ENCODE peak calls at places on chromosomes 2 and 18, in five cellular contexts. F is astrocyte, R is brain microvascular endothelial cell, Z is kidney epithelial cell, Y is heart right ventricle. B is an unnamed sample.

GRCh38 chr2:235384624-235385023 is 109.2 kb upstream of the AGAP1 start:
- DNase-seq in F (no peak), R (no peak), Z (no peak), Y (no peak), B (no peak)

GRCh38 chr2:56292966-56293365 is 109.2 kb downstream of the CCDC85A start:
- DNase-seq in F (no peak), R (no peak), Z (no peak), Y (no peak), B (no peak)

GRCh38 chr2:56288863-56289580 is 105.2 kb downstream of the CCDC85A start:
- DNase-seq in F (no peak), R (no peak), Z (no peak), Y (no peak), B (no peak)

GRCh38 chr2:201931955-201932354 is 101.7 kb upstream of the FZD7 start:
- DNase-seq in F (peak; percentile 75), R (peak; percentile 14), Z (no peak), Y (no peak), B (peak; percentile 65)

GRCh38 chr2:229714080-229714735 is at the start of gene DNER:
- DNase-seq in F (no peak), R (no peak), Z (no peak), Y (no peak), B (no peak)

GRCh38 chr2:10343658-10344057 is 41.0 kb downstream of the HPCAL1 start:
- DNase-seq in F (no peak), R (no peak), Z (no peak), Y (no peak), B (no peak)

GRCh38 chr2:5365871-5366461 is 326.2 kb upstream of the SOX11 start:
- DNase-seq in F (peak; percentile 16), R (peak; percentile 70), Z (peak; percentile 7), Y (peak; percentile 45), B (no peak)

GRCh38 chr2:170465241-170465640 is 249.9 kb upstream of the SP5 start:
- DNase-seq in F (no peak), R (peak; percentile 40), Z (no peak), Y (no peak), B (peak; percentile 35)

GRCh38 chr2:232588680-232589585 is 38.4 kb downstream of the EIF4E2 start:
- DNase-seq in F (peak; percentile 83), R (peak; percentile 14), Z (no peak), Y (peak; percentile 36), B (peak; percentile 79)

GRCh38 chr2:169732583-169733358 is 861 bp upstream of the KLHL23 start:
- DNase-seq in F (no peak), R (no peak), Z (no peak), Y (no peak), B (no peak)

GRCh38 chr2:156864230-156864629 is 393.3 kb upstream of the GALNT5 start:
- DNase-seq in F (peak; percentile 44), R (no peak), Z (no peak), Y (no peak), B (no peak)

GRCh38 chr2:71711470-71711857 is 258.1 kb downstream of the DYSF start:
- DNase-seq in F (peak; percentile 27), R (peak; percentile 25), Z (no peak), Y (no peak), B (peak; percentile 79)

GRCh38 chr18:56542488-56542887 is 95.9 kb downstream of the TXNL1 start:
- DNase-seq in F (no peak), R (no peak), Z (no peak), Y (no peak), B (no peak)

GRCh38 chr2:71853858-71854257 is 293.8 kb downstream of the CYP26B1 start:
- DNase-seq in F (no peak), R (no peak), Z (no peak), Y (no peak), B (no peak)

GRCh38 chr2:28958689-28959088 is 22.4 kb upstream of the TOGARAM2 start:
- DNase-seq in F (peak; percentile 56), R (peak; percentile 69), Z (no peak), Y (peak; percentile 60), B (peak; percentile 85)

GRCh38 chr2:55422876-55423275 is 3.2 kb upstream of the CCDC88A start:
- DNase-seq in F (no peak), R (no peak), Z (no peak), Y (no peak), B (no peak)

GRCh38 chr2:226683926-226684562 is 115.6 kb downstream of the IRS1 start:
- DNase-seq in F (no peak), R (no peak), Z (no peak), Y (no peak), B (no peak)

GRCh38 chr2:10260130-10260529 is 42.6 kb upstream of the HPCAL1 start:
- DNase-seq in F (no peak), R (no peak), Z (no peak), Y (no peak), B (peak; percentile 8)

GRCh38 chr2:238573065-238573778 is 146.5 kb downstream of the ASB1 start:
- DNase-seq in F (no peak), R (no peak), Z (no peak), Y (no peak), B (no peak)

GRCh38 chr2:120546077-120546864 is 189.4 kb upstream of the GLI2 start:
- DNase-seq in F (peak; percentile 97), R (peak; percentile 95), Z (peak; percentile 90), Y (no peak), B (peak; percentile 97)

GRCh38 chr2:138244400-138245001 is 257.1 kb upstream of the SPOPL start:
- DNase-seq in F (no peak), R (peak; percentile 27), Z (no peak), Y (no peak), B (peak; percentile 38)

GRCh38 chr2:13014783-13015182 is 298.0 kb downstream of the TRIB2 start:
- DNase-seq in F (no peak), R (no peak), Z (no peak), Y (no peak), B (peak; percentile 62)

DNA sequence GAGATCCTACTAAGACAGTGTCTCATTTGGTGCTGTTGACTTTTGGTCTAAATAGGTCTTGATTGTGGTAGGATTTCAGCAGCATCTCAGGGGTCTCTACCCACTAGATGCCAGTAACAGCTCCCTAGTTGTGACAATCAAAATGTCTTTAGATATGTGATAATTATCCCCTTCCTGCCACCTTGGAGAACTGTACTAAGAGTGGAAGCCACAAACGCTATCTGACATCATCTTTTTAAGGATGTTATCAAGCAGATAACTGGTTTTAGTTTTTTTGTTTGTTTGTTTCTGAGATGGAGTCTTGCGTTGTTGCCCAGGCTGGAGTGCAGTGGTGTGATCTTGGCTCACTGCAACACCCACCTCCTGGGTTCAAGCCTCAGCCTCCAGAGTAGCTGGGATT is 3.1 kb downstream of the MGAT5 start:
- DNase-seq in F (no peak), R (no peak), Z (no peak), Y (no peak), B (no peak)
- H3K4me3 ChIP-seq in F (no peak overlapping the region), R (no peak overlapping the region), Z (no peak overlapping the region), Y (no peak overlapping the region), B (no peak overlapping the region)

DNA sequence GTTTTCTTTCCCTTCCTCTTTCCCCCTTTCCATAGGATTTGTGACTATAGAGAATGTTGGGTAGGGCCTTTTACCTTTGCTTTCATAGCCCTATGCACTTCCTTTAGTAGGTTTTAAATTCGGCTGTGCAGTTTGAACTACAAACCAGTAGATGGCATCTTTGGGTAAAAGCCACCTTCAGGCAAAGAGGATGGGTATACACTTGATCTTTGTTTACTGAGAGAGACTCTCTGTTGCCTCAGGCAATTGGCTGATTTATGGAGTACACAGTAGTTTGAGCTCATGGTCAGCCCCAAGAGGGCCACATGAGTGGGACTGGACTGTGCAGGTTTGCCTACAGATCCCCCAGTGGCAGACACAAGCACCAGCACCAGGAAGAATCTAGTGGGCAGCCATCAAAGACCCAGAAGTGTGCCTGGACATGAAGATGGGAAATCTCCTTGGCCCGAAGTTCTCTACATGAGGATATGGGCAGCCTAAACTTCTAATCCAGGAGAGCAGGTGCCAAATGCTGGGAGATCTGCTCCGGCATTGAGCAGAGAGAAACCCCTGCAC is 1304.3 kb upstream of the DDX18 start:
- DNase-seq in F (no peak), R (no peak), Z (no peak), Y (no peak), B (no peak)
- TF ChIP-seq CTCF in F (peak; percentile 45), R (no peak), Z (peak; percentile 53), Y (no peak), B (no peak)

GRCh38 chr2:149745396-149745925 is 157.9 kb upstream of the MMADHC start:
- DNase-seq in F (no peak), R (no peak), Z (no peak), Y (no peak), B (no peak)

GRCh38 chr2:149747456-149747855 is 159.9 kb upstream of the MMADHC start:
- DNase-seq in F (peak; percentile 52), R (no peak), Z (no peak), Y (no peak), B (no peak)

GRCh38 chr2:149741646-149742045 is 154.1 kb upstream of the MMADHC start:
- DNase-seq in F (peak; percentile 93), R (no peak), Z (peak; percentile 76), Y (no peak), B (peak; percentile 93)

GRCh38 chr2:149743842-149744468 is 156.4 kb upstream of the MMADHC start:
- DNase-seq in F (peak; percentile 96), R (peak; percentile 87), Z (peak; percentile 57), Y (no peak), B (peak; percentile 95)

DNA sequence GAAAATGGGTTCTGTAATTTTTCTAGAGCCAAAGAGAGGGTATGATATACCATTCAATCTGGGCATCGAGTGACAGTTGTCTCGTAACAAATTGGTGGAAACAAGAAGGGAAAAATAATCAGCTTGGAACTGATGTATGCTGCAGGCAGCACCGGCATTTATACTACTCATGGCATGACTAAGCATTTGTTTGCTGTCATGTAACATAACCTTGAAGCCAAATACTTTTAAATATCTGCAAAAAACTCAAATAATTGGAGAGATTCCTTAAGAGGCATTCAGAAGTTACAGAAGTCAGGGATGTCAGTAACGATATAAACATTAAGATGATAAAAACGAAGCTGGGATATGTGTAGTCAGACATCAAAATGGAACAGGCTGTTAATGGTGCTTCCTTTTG is 157.3 kb upstream of the MMADHC start:
- DNase-seq in F (peak; percentile 63), R (no peak), Z (no peak), Y (no peak), B (peak; percentile 59)
- H3K4me3 ChIP-seq in F (no peak overlapping the region), R (no peak overlapping the region), Z (no peak overlapping the region), Y (no peak overlapping the region), B (no peak overlapping the region)

GRCh38 chr2:197939787-197940186 is 135.4 kb downstream of the PLCL1 start:
- DNase-seq in F (no peak), R (no peak), Z (no peak), Y (no peak), B (no peak)

GRCh38 chr2:197934926-197935274 is 130.5 kb downstream of the PLCL1 start:
- DNase-seq in F (no peak), R (no peak), Z (no peak), Y (no peak), B (no peak)

GRCh38 chr2:197938555-197938954 is 134.2 kb downstream of the PLCL1 start:
- DNase-seq in F (no peak), R (no peak), Z (no peak), Y (no peak), B (no peak)

GRCh38 chr2:197940346-197940745 is 136.0 kb downstream of the PLCL1 start:
- DNase-seq in F (no peak), R (no peak), Z (no peak), Y (no peak), B (no peak)

DNA sequence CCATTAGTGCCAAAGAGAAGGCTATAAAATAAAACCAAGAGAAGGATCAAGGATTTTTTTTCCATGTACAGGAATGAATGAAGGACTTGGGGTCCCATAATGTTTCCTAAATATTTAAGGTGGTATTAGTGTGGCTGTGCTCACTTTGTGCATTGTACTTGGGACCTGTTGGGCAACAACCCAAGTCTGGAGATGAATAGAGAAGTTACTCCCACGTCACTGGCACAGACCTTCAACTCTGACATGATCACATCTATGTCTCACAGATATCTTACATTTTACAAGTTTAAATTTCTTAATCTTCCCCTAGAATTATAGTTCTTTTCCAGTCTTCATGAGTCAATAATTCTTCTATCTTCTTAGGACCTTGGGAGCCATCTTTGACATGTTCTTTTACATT is 133.4 kb downstream of the PLCL1 start:
- DNase-seq in F (no peak), R (no peak), Z (no peak), Y (no peak), B (no peak)
- TF ChIP-seq CTCF in F (no peak), R (no peak), Z (no peak), Y (no peak), B (no peak)